ENCODE peak calls at places on chromosome 15, in eight cellular contexts. K, S, A, L, W, Q, P and X are unnamed samples.

GRCh38 chr15:92527197-92527596 is 128.4 kb downstream of the FAM174B start:
- DNase-seq in K (no peak), S (no peak), A (no peak), L (no peak), W (peak), Q (peak), P (no peak), X (no peak)

GRCh38 chr15:62020576-62021160 is 39.6 kb downstream of the VPS13C start:
- DNase-seq in K (no peak), S (no peak), A (no peak), L (no peak), W (no peak), Q (no peak), P (peak), X (no peak)

GRCh38 chr15:74167891-74168331 is 5.6 kb upstream of the ISLR start:
- DNase-seq in K (no peak), S (no peak), A (no peak), L (no peak), W (no peak), Q (no peak), P (no peak), X (no peak)

GRCh38 chr15:48459571-48460461 is 128.6 kb downstream of the DUT start:
- DNase-seq in K (peak), S (no peak), A (no peak), L (no peak), W (no peak), Q (peak), P (peak), X (no peak)

GRCh38 chr15:42084465-42085235 is 9.7 kb downstream of the PLA2G4D start:
- DNase-seq in K (peak), S (peak), A (peak), L (no peak), W (peak), Q (peak), P (peak), X (peak)

GRCh38 chr15:82968066-82968465 is 15.5 kb upstream of the HOMER2 start:
- DNase-seq in K (no peak), S (no peak), A (no peak), L (no peak), W (no peak), Q (no peak), P (no peak), X (no peak)

GRCh38 chr15:91496754-91497691 is 356.5 kb upstream of the SLCO3A1 start:
- DNase-seq in K (no peak), S (no peak), A (no peak), L (no peak), W (no peak), Q (no peak), P (no peak), X (no peak)

GRCh38 chr15:38670142-38671002 is 105.8 kb upstream of the RASGRP1 start:
- DNase-seq in K (no peak), S (no peak), A (no peak), L (no peak), W (no peak), Q (no peak), P (no peak), X (no peak)

GRCh38 chr15:79372428-79372827 is 59.7 kb upstream of the MINAR1 start:
- DNase-seq in K (no peak), S (no peak), A (no peak), L (no peak), W (no peak), Q (no peak), P (no peak), X (no peak)

GRCh38 chr15:47378527-47378926 is 338.8 kb upstream of the SEMA6D start:
- DNase-seq in K (no peak), S (no peak), A (no peak), L (no peak), W (no peak), Q (no peak), P (no peak), X (no peak)

GRCh38 chr15:82530606-82531379 is 9.5 kb downstream of the RPS17 start:
- DNase-seq in K (peak), S (peak), A (peak), L (peak), W (peak), Q (peak), P (peak), X (peak)

GRCh38 chr15:91887921-91888373 is 34.4 kb downstream of the SLCO3A1 start:
- DNase-seq in K (no peak), S (no peak), A (no peak), L (no peak), W (no peak), Q (no peak), P (no peak), X (no peak)

GRCh38 chr15:101027920-101028319 is 108.8 kb downstream of the LRRK1 start:
- DNase-seq in K (no peak), S (no peak), A (no peak), L (no peak), W (no peak), Q (no peak), P (no peak), X (no peak)

GRCh38 chr15:24729760-24730159 is 54.2 kb downstream of the NPAP1 start:
- DNase-seq in K (no peak), S (no peak), A (no peak), L (no peak), W (no peak), Q (no peak), P (no peak), X (no peak)

GRCh38 chr15:50182233-50183013 is 427 bp downstream of the SLC27A2 start:
- DNase-seq in K (peak), S (no peak), A (no peak), L (no peak), W (peak), Q (peak), P (peak), X (peak)

GRCh38 chr15:26974120-26974780 is 3.3 kb downstream of the GABRG3 start:
- DNase-seq in K (peak), S (no peak), A (no peak), L (no peak), W (no peak), Q (no peak), P (peak), X (no peak)

GRCh38 chr15:45112143-45112591 is 1.8 kb downstream of the DUOX2 start:
- DNase-seq in K (no peak), S (no peak), A (no peak), L (no peak), W (no peak), Q (no peak), P (no peak), X (no peak)

GRCh38 chr15:65910341-65910740 is 41.0 kb downstream of the RAB11A start:
- DNase-seq in K (no peak), S (no peak), A (no peak), L (no peak), W (no peak), Q (no peak), P (no peak), X (no peak)

GRCh38 chr15:66221126-66221525 is 32.4 kb downstream of the MEGF11 start:
- DNase-seq in K (no peak), S (no peak), A (no peak), L (no peak), W (no peak), Q (no peak), P (no peak), X (no peak)

GRCh38 chr15:32923176-32923575 is 205.4 kb downstream of the GREM1 start:
- DNase-seq in K (no peak), S (no peak), A (no peak), L (no peak), W (no peak), Q (no peak), P (no peak), X (no peak)

GRCh38 chr15:99452728-99453643 is 112.8 kb upstream of the MEF2A start:
- DNase-seq in K (no peak), S (peak), A (peak), L (peak), W (peak), Q (peak), P (peak), X (peak)

GRCh38 chr15:88249220-88249619 is 7.3 kb downstream of the NTRK3 start:
- DNase-seq in K (no peak), S (no peak), A (no peak), L (no peak), W (no peak), Q (no peak), P (no peak), X (no peak)

GRCh38 chr15:93179704-93180103 is 90.7 kb upstream of the RGMA start:
- DNase-seq in K (no peak), S (no peak), A (no peak), L (no peak), W (no peak), Q (no peak), P (no peak), X (no peak)

GRCh38 chr15:82571722-82572222 is 31.5 kb upstream of the RPS17 start:
- DNase-seq in K (no peak), S (peak), A (peak), L (no peak), W (peak), Q (no peak), P (peak), X (peak)

GRCh38 chr15:47586653-47587224 is 130.6 kb upstream of the SEMA6D start:
- DNase-seq in K (no peak), S (no peak), A (no peak), L (no peak), W (peak), Q (no peak), P (no peak), X (no peak)

GRCh38 chr15:58459562-58459961 is 27.8 kb downstream of the LIPC start:
- DNase-seq in K (no peak), S (no peak), A (no peak), L (no peak), W (no peak), Q (no peak), P (no peak), X (no peak)

GRCh38 chr15:96325579-96326331 is 4.7 kb upstream of the NR2F2 start:
- DNase-seq in K (peak), S (no peak), A (no peak), L (no peak), W (no peak), Q (peak), P (peak), X (no peak)

GRCh38 chr15:57607570-57608000 is 15.9 kb downstream of the MYZAP start:
- DNase-seq in K (peak), S (no peak), A (no peak), L (no peak), W (peak), Q (peak), P (no peak), X (peak)

GRCh38 chr15:51924146-51925068 is 47.2 kb downstream of the LEO1 start:
- DNase-seq in K (no peak), S (no peak), A (no peak), L (no peak), W (no peak), Q (no peak), P (no peak), X (no peak)

GRCh38 chr15:66006986-66007385 is 137.7 kb downstream of the RAB11A start:
- DNase-seq in K (peak), S (no peak), A (no peak), L (no peak), W (no peak), Q (no peak), P (no peak), X (no peak)

GRCh38 chr15:67080900-67081431 is 15.6 kb downstream of the SMAD3 start:
- DNase-seq in K (peak), S (no peak), A (no peak), L (peak), W (no peak), Q (peak), P (peak), X (peak)

DNA sequence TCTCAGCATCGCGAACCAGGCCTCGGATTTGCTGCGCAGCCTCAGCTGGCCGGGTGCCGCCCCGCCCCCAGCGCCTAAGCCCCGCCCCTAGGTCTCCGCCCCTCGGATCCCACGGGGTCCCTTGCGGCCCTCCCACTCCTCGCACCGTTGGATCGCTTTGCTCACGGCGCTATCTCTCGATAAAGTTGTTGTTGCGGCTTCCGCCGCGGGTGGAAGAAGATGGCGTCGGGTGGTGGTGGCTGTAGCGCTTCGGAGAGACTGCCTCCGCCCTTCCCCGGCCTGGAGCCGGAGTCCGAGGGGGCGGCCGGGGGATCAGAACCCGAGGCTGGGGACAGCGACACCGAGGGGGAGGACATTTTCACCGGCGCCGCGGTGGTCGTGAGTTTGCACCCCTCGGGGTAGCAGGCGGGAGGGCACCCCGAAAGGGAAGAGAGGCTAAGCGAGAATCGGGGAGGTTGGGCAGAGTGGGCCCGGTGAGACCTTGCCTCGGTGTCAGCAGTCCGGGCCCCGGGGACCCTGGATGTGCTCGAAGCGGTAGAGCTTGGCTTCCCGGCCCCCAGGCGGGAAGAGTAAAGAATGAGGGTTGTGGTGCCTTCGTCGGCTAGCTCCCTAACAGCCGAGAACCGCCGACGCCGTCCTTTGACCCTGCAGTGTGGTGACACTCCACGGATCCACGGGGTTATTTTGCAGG is at the start of gene SNX1:
- DNase-seq in K (peak), S (peak), A (peak), L (peak), W (peak), Q (peak), P (peak), X (peak)
- TF ChIP-seq POLR2A in K (peak), S (peak), A (peak), L (peak), W (peak), Q (peak), P (peak), X (peak)

GRCh38 chr15:80597081-80597480 is 98.0 kb upstream of the ABHD17C start:
- DNase-seq in K (no peak), S (no peak), A (no peak), L (no peak), W (no peak), Q (no peak), P (no peak), X (no peak)

GRCh38 chr15:80594091-80594889 is 100.8 kb upstream of the ABHD17C start:
- DNase-seq in K (no peak), S (no peak), A (no peak), L (no peak), W (no peak), Q (no peak), P (no peak), X (peak)

GRCh38 chr15:80595391-80595790 is 99.7 kb upstream of the ABHD17C start:
- DNase-seq in K (no peak), S (no peak), A (no peak), L (no peak), W (peak), Q (no peak), P (peak), X (no peak)

GRCh38 chr15:80599359-80599758 is 95.8 kb upstream of the ABHD17C start:
- DNase-seq in K (peak), S (no peak), A (no peak), L (no peak), W (no peak), Q (peak), P (peak), X (no peak)

GRCh38 chr15:80596521-80596976 is 98.6 kb upstream of the ABHD17C start:
- DNase-seq in K (peak), S (no peak), A (no peak), L (no peak), W (no peak), Q (no peak), P (peak), X (peak)
- H3K27ac ChIP-seq in K (peak), S (no peak), A (no peak), L (no peak), W (no peak), Q (no peak), P (peak), X (no peak)

DNA sequence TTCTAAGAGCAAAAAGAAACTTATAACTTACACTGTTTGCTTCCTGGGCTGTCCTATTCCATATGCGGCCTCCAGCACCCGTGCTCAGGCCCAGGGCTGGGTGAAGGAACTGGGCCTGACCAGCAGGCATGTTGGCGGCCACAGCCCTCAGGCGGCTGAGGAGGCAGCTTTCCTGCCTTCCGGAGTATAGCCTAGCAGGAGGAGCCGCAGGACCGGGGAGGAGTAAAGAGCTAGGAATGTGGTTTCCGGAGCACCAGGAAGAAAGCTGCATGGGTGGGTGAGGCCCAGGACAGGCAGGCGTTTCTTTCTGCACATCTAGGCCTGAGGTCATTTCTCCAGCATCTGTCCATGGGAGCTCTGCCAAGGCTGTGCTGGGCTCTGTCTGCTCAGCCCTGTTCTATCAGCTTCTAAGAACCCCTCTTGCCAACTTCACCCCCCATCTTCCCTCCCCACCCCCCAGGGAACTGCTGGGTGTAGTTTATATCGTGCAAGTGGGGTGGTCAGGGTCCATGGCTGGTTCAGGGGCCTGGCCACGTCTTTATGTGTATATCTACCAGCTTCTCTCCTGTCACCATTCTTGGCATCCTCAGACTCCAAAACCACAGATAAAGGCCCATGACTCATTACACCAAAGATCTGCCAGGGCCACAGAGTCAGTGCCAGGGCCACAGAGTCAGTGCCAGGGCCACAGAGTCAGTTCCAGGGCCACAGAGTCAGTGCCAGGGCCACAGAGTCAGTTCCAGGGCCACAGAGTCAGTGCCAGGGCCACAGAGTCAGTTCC is 7.8 kb upstream of the KIF7 start:
- DNase-seq in K (no peak), S (peak), A (peak), L (no peak), W (peak), Q (peak), P (peak), X (peak)
- TF ChIP-seq POLR2A in K (no peak), S (no peak), A (no peak), L (no peak), W (no peak), Q (peak), P (peak), X (no peak)

GRCh38 chr15:70140543-70141375 is 43.0 kb upstream of the TLE3 start:
- DNase-seq in K (peak), S (no peak), A (no peak), L (no peak), W (peak), Q (peak), P (peak), X (peak)
- H3K27ac ChIP-seq in K (peak), S (no peak), A (no peak), L (peak), W (no peak), Q (no peak), P (no peak), X (no peak)